ENCODE peak calls at places on chromosomes 5 and 9, in seven cellular contexts. V is sigmoid colon; T is CD4-positive, alpha-beta memory T cell; E is body of pancreas; W is breast epithelium; G is heart right ventricle; J is tibial artery. P is an unnamed sample. For H3K4me1, the result is how much of the 10 kb centered on the place peaks cover.

GRCh38 chr9:71830131-71830530 is 61.8 kb upstream of the CEMIP2 start:
- DNase-seq in G (no peak), E (no peak), V (no peak), J (no peak), W (no peak), T (no peak), P (no peak)

GRCh38 chr9:68547417-68547816 is 6.7 kb upstream of the TMEM252 start:
- DNase-seq in G (no peak), V (no peak), J (peak), T (no peak), W (no peak), E (no peak), P (no peak)

GRCh38 chr9:12775963-12776774 is 1.3 kb downstream of the LURAP1L start:
- DNase-seq in W (peak), J (peak), E (peak), T (no peak), G (peak), V (peak), P (peak)

GRCh38 chr9:6441269-6441668 is 28.3 kb downstream of the UHRF2 start:
- DNase-seq in V (no peak), J (no peak), T (no peak), E (no peak), W (no peak), G (no peak), P (no peak)

GRCh38 chr5:171152382-171152781 is 156.7 kb upstream of the TLX3 start:
- DNase-seq in J (no peak), W (no peak), T (no peak), V (no peak), E (no peak), G (no peak), P (no peak)

GRCh38 chr5:74517700-74518099 is 122.8 kb downstream of the ENC1 start:
- DNase-seq in E (no peak), G (peak), W (no peak), T (no peak), J (no peak), V (no peak), P (no peak)

GRCh38 chr5:138573949-138574670 is 1.1 kb downstream of the HSPA9 start:
- DNase-seq in E (no peak), J (no peak), G (no peak), V (no peak), T (no peak), W (no peak), P (no peak)

GRCh38 chr5:145243016-145243415 is 592.1 kb downstream of the PRELID2 start:
- DNase-seq in W (no peak), G (no peak), T (no peak), V (no peak), J (no peak), E (no peak), P (no peak)

GRCh38 chr5:155792873-155793272 is 534.1 kb upstream of the SGCD start:
- DNase-seq in G (no peak), J (no peak), T (no peak), V (no peak), E (no peak), W (no peak), P (no peak)

GRCh38 chr9:136785956-136786355 is 5.2 kb upstream of the TMEM141 start:
- DNase-seq in V (no peak), T (no peak), E (no peak), G (no peak), W (no peak), J (no peak), P (no peak)

DNA sequence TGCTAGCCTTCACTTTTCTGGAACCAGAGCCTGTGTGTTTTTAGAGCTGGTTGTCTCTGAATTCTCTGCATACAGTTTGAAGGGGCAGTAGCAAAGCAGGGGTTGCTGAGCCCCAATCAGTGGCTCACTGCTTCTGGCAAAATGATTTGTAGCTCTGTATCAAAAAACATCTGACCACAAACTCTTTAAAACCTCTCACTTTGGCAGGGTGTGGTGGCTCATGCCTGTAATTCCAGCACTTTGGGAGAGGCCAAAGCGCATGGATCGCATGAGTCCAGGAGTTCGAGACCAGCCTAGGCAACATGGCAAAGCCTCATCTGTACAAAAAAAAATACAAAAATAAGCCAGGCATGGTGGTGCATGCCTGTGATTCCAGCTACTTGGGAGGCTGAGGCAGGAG is 28.3 kb upstream of the APC start:
- DNase-seq in W (no peak), J (no peak), G (no peak), E (no peak), T (no peak), V (no peak), P (no peak)
- H3K4me3 ChIP-seq in W (peak), J (peak), G (no peak), E (no peak), T (no peak), V (no peak), P (no peak)

DNA sequence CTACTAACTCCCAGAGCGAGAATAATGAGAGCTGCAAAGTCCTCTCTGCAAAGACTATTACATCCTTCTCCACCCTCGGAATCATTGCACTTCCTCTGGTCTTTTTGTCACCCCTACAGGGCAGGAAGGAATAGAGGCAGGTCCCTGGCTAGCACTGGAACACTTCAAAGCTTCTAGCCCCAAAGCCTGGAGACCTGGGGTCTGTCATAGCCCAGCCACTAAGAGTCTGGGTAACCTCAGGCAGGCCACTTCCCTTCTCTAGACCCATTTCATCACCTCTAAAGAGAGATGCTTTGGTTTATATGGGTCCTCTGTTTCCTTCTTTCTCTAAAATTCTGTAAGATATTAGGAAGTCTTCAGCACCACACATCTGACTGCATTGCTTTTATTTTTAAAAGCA is 6.7 kb downstream of the ADRB2 start:
- DNase-seq in G (no peak), W (no peak), E (no peak), T (no peak), V (no peak), J (no peak), P (no peak)
- H3K4me1 ChIP-seq in G (half or more), W (under half), E (under half), T (under half), V (under half), J (under half), P (under half)

GRCh38 chr9:38059233-38059936 is 9.6 kb downstream of the SHB start:
- DNase-seq in W (no peak), E (no peak), J (no peak), T (no peak), V (no peak), G (no peak), P (peak)
- H3K27ac ChIP-seq in W (peak), E (peak), J (peak), T (no peak), V (peak), G (no peak), P (peak)

GRCh38 chr9:113580041-113580953 is 116.8 kb downstream of the RGS3 start:
- DNase-seq in J (peak), E (peak), W (peak), G (peak), T (peak), V (peak), P (peak)
- H3K4me3 ChIP-seq in J (peak), E (no peak), W (no peak), G (no peak), T (no peak), V (no peak), P (no peak)

GRCh38 chr5:35324201-35324600 is 93.9 kb upstream of the PRLR start:
- DNase-seq in E (no peak), G (no peak), T (no peak), J (no peak), W (no peak), V (no peak), P (no peak)

GRCh38 chr5:35317586-35317985 is 87.3 kb upstream of the PRLR start:
- DNase-seq in T (no peak), V (no peak), E (no peak), G (no peak), J (no peak), W (no peak), P (no peak)

GRCh38 chr5:35320029-35320428 is 89.7 kb upstream of the PRLR start:
- DNase-seq in J (no peak), G (no peak), E (no peak), V (no peak), T (no peak), W (no peak), P (no peak)

GRCh38 chr5:35316611-35317307 is 86.5 kb upstream of the PRLR start:
- DNase-seq in W (no peak), G (no peak), J (no peak), V (no peak), T (no peak), E (no peak), P (no peak)

DNA sequence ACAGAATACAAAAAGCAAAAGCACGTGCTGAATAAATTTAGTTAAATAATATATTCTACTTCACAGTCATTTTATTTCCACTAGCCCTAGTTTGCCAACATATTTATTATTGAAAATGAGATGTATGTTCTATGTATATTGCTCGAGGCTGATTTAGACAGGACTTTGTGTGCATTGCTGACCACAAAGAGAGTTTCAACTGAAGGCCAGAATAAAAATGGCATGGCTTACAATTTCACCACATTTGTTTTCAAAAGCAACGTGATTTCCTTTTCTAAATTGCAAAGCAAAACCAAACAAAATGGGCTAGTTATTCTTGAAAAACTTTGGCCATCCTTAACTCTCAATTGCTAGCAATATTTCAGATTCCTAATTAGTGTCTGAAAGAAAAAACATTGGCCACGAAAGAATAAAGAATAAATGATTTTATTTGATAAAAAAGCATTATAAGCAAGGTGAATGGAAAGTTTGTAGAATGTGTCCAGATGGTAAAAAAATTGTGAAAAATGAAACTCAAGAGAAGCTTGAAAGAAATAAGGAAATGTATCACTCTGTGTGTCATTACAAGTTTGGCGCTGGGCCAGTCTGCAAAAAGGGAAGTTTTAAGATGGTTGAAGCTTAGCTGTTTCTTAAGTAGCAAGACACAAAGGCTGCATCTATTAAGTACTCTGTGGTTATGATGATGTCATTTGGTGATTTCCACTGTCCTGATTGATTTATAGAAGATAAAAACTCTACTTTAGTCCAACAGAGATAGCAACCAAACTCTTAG is 89.1 kb upstream of the PRLR start:
- DNase-seq in V (peak), E (peak), W (no peak), G (peak), J (peak), T (no peak), P (peak)
- H3K4me1 ChIP-seq in V (under half), E (under half), W (under half), G (under half), J (under half), T (under half), P (under half)

GRCh38 chr5:123483446-123484077 is 28.4 kb upstream of the CSNK1G3 start:
- DNase-seq in T (no peak), G (no peak), J (no peak), E (no peak), V (no peak), W (no peak), P (no peak)

GRCh38 chr5:123490974-123491373 is 21.0 kb upstream of the CSNK1G3 start:
- DNase-seq in J (no peak), W (no peak), E (no peak), G (no peak), T (no peak), V (no peak), P (no peak)

GRCh38 chr5:123482258-123482657 is 29.7 kb upstream of the CSNK1G3 start:
- DNase-seq in E (no peak), W (no peak), V (no peak), J (no peak), G (no peak), T (no peak), P (no peak)

GRCh38 chr5:123485275-123485674 is 26.7 kb upstream of the CSNK1G3 start:
- DNase-seq in G (no peak), T (no peak), V (no peak), W (no peak), E (no peak), J (no peak), P (no peak)

GRCh38 chr5:123487298-123487697 is 24.7 kb upstream of the CSNK1G3 start:
- DNase-seq in G (no peak), W (no peak), T (no peak), E (no peak), V (no peak), J (no peak), P (no peak)
- H3K27ac ChIP-seq in G (no peak), W (peak), T (no peak), E (no peak), V (no peak), J (no peak), P (no peak)

GRCh38 chr9:131272212-131272611 is 4.1 kb downstream of the FAM78A start:
- DNase-seq in T (no peak), W (no peak), J (no peak), G (no peak), E (no peak), V (no peak), P (no peak)

GRCh38 chr9:131274674-131275331 is 1.5 kb downstream of the FAM78A start:
- DNase-seq in T (no peak), V (no peak), G (peak), W (no peak), J (peak), E (no peak), P (peak)

GRCh38 chr9:131273791-131274673 is 2.3 kb downstream of the FAM78A start:
- DNase-seq in J (no peak), W (no peak), T (no peak), V (no peak), G (no peak), E (no peak), P (peak)

GRCh38 chr9:131271506-131271931 is 4.8 kb downstream of the FAM78A start:
- DNase-seq in J (no peak), T (no peak), G (no peak), E (no peak), V (no peak), W (no peak), P (no peak)

DNA sequence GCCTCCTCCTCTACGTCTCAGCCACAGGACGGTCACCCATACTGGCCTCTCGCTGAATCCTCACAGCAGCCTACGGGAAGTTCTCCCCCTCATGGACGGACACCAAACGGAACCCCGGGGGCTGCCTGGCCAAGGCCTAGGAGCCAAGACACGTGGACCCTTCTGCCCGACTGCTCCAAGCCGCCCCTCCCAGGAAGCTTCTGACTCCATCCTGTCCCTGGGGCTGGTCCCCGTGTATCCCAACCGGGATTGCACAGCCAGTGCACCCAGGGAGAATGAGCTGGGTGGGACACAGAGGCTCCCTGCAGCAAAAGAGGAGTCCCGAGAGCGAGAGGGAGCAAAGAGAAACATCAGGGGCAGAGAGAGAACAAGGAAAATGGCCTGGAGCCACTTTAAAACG is 3.2 kb downstream of the FAM78A start:
- DNase-seq in W (no peak), J (no peak), V (no peak), G (peak), T (no peak), E (no peak), P (peak)
- H3K4me3 ChIP-seq in W (peak), J (no peak), V (no peak), G (no peak), T (peak), E (no peak), P (peak)

DNA sequence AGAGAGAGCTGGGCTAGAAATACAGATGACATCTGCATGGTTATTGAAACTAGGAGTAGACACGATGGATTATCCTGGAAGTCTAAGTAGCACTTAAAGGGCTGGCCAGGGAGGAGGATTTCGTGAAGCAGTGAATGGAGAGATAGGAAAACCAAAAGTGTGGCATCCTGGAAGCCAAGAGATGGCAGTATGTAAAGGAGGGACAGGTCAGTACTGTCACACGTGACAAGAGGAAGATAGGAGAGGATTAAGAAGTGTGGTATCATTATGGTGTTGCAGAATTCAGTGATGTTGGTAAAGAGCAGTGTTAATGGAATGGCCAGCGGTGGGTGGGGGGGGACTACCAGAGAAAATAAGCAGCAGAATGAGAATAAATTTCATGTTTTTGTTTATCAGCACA is 11.7 kb downstream of the RAD23B start:
- DNase-seq in V (no peak), J (no peak), W (no peak), E (no peak), G (no peak), T (no peak), P (no peak)
- H3K4me1 ChIP-seq in V (half or more), J (half or more), W (under half), E (half or more), G (half or more), T (half or more), P (under half)

GRCh38 chr9:94904806-94905205 is 178.3 kb downstream of the AOPEP start:
- DNase-seq in E (no peak), V (no peak), W (no peak), G (no peak), T (no peak), J (no peak), P (no peak)
- H3K27ac ChIP-seq in E (no peak), V (no peak), W (no peak), G (no peak), T (no peak), J (no peak), P (no peak)

DNA sequence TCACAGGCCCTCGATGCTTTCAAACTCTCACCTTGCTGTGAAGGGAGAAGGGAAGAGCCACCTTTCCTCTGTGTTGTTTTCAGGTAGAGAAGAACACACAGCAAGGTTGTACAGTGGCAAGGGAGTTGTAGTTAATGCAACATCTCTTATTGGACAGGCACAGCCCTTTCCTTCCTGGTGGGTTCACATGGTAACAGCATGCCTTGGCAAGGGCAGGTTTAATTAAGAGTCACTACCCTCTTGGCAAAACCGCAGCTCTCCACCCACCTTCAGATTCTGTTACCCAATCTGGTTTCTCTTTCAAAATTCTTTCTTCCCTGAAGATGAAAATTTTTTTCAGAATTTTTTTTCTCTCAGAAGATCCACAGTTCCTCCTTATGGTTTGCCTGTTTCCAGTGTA is 253.1 kb downstream of the TLR4 start:
- DNase-seq in E (no peak), T (no peak), J (no peak), G (no peak), V (no peak), W (peak), P (no peak)
- H3K4me3 ChIP-seq in E (no peak), T (no peak), J (no peak), G (no peak), V (no peak), W (no peak), P (no peak)